ENCODE peak calls at places on chromosomes 4 and X, in five cellular contexts. One of them, this sample, is unnamed.

GRCh38 chr4:26020896-26021295 is 106.9 kb downstream of the SMIM20 start:
- DNase-seq in cardiac fibroblast: peak; percentile 32
- DNase-seq in activated B cell treated with CpG ODN at 0.5 μM for 24 hours: no peak
- DNase-seq in tibial artery: no peak
- DNase-seq in DND-41: no peak
- DNase-seq in this sample: no peak

GRCh38 chrX:54826598-54826997 is 19.1 kb downstream of the MAGED2 start:
- DNase-seq in cardiac fibroblast: no peak
- DNase-seq in activated B cell treated with CpG ODN at 0.5 μM for 24 hours: no peak
- DNase-seq in DND-41: no peak
- DNase-seq in tibial artery: no peak
- DNase-seq in this sample: no peak

GRCh38 chrX:112341598-112341997 is 259.0 kb upstream of the TRPC5 start:
- DNase-seq in activated B cell treated with CpG ODN at 0.5 μM for 24 hours: no peak
- DNase-seq in cardiac fibroblast: no peak
- DNase-seq in tibial artery: no peak
- DNase-seq in DND-41: no peak
- DNase-seq in this sample: no peak

GRCh38 chrX:15146515-15146914 is 123.4 kb downstream of the ASB9 start:
- DNase-seq in activated B cell treated with CpG ODN at 0.5 μM for 24 hours: no peak
- DNase-seq in cardiac fibroblast: peak; percentile 16
- DNase-seq in tibial artery: no peak
- DNase-seq in DND-41: peak; percentile 10
- DNase-seq in this sample: no peak

GRCh38 chr4:57426779-57427395 is 316.7 kb upstream of the IGFBP7 start:
- DNase-seq in activated B cell treated with CpG ODN at 0.5 μM for 24 hours: no peak
- DNase-seq in cardiac fibroblast: peak; percentile 82
- DNase-seq in tibial artery: peak; percentile 76
- DNase-seq in DND-41: peak; percentile 59
- DNase-seq in this sample: peak; percentile 58

GRCh38 chr4:128521634-128522253 is 234.1 kb upstream of the PGRMC2 start:
- DNase-seq in tibial artery: no peak
- DNase-seq in cardiac fibroblast: peak; percentile 69
- DNase-seq in activated B cell treated with CpG ODN at 0.5 μM for 24 hours: no peak
- DNase-seq in DND-41: no peak
- DNase-seq in this sample: no peak

GRCh38 chr4:8205241-8205707 is 6.2 kb downstream of the SH3TC1 start:
- DNase-seq in DND-41: no peak
- DNase-seq in tibial artery: no peak
- DNase-seq in cardiac fibroblast: peak; percentile 70
- DNase-seq in activated B cell treated with CpG ODN at 0.5 μM for 24 hours: no peak
- DNase-seq in this sample: no peak

GRCh38 chrX:49838374-49838773 is 9.3 kb downstream of the PAGE4 start:
- DNase-seq in DND-41: no peak
- DNase-seq in cardiac fibroblast: peak; percentile 24
- DNase-seq in tibial artery: no peak
- DNase-seq in activated B cell treated with CpG ODN at 0.5 μM for 24 hours: no peak
- DNase-seq in this sample: peak; percentile 7

GRCh38 chr4:100340534-100341364 is 150.5 kb upstream of the DDIT4L start:
- DNase-seq in tibial artery: no peak
- DNase-seq in activated B cell treated with CpG ODN at 0.5 μM for 24 hours: no peak
- DNase-seq in cardiac fibroblast: peak; percentile 31
- DNase-seq in DND-41: no peak
- DNase-seq in this sample: no peak

GRCh38 chr4:54152846-54153600 is 53.1 kb downstream of the GSX2 start:
- DNase-seq in activated B cell treated with CpG ODN at 0.5 μM for 24 hours: no peak
- DNase-seq in tibial artery: no peak
- DNase-seq in cardiac fibroblast: peak; percentile 64
- DNase-seq in DND-41: no peak
- DNase-seq in this sample: no peak

GRCh38 chr4:91325495-91325894 is 978.3 kb upstream of the GRID2 start:
- DNase-seq in cardiac fibroblast: peak; percentile 88
- DNase-seq in activated B cell treated with CpG ODN at 0.5 μM for 24 hours: no peak
- DNase-seq in tibial artery: no peak
- DNase-seq in DND-41: no peak
- DNase-seq in this sample: no peak

GRCh38 chrX:7552758-7553157 is 290.2 kb upstream of the VCX start:
- DNase-seq in DND-41: no peak
- DNase-seq in cardiac fibroblast: no peak
- DNase-seq in tibial artery: no peak
- DNase-seq in activated B cell treated with CpG ODN at 0.5 μM for 24 hours: no peak
- DNase-seq in this sample: no peak

GRCh38 chr4:70704333-70705145 is 16.2 kb downstream of the UTP3 start:
- DNase-seq in DND-41: peak; percentile 80
- DNase-seq in tibial artery: peak; percentile 90
- DNase-seq in cardiac fibroblast: peak; percentile 76
- DNase-seq in activated B cell treated with CpG ODN at 0.5 μM for 24 hours: peak; percentile 69
- DNase-seq in this sample: peak; percentile 89

GRCh38 chr4:31081375-31081774 is 361.2 kb downstream of the PCDH7 start:
- DNase-seq in activated B cell treated with CpG ODN at 0.5 μM for 24 hours: no peak
- DNase-seq in tibial artery: no peak
- DNase-seq in DND-41: no peak
- DNase-seq in cardiac fibroblast: peak; percentile 62
- DNase-seq in this sample: no peak

GRCh38 chr4:105551968-105552746 is at the start of gene ARHGEF38:
- DNase-seq in tibial artery: no peak
- DNase-seq in cardiac fibroblast: no peak
- DNase-seq in DND-41: no peak
- DNase-seq in activated B cell treated with CpG ODN at 0.5 μM for 24 hours: no peak
- DNase-seq in this sample: no peak

GRCh38 chr4:762211-763190 is 56.9 kb downstream of the PCGF3 start:
- DNase-seq in activated B cell treated with CpG ODN at 0.5 μM for 24 hours: no peak
- DNase-seq in cardiac fibroblast: peak; percentile 39
- DNase-seq in DND-41: no peak
- DNase-seq in tibial artery: no peak
- DNase-seq in this sample: no peak
- TF ChIP-seq CTCF in activated B cell treated with CpG ODN at 0.5 μM for 24 hours: no peak
- TF ChIP-seq CTCF in cardiac fibroblast: peak; percentile 35
- TF ChIP-seq CTCF in DND-41: peak; percentile 48
- TF ChIP-seq CTCF in tibial artery: no peak
- TF ChIP-seq CTCF in this sample: no peak

DNA sequence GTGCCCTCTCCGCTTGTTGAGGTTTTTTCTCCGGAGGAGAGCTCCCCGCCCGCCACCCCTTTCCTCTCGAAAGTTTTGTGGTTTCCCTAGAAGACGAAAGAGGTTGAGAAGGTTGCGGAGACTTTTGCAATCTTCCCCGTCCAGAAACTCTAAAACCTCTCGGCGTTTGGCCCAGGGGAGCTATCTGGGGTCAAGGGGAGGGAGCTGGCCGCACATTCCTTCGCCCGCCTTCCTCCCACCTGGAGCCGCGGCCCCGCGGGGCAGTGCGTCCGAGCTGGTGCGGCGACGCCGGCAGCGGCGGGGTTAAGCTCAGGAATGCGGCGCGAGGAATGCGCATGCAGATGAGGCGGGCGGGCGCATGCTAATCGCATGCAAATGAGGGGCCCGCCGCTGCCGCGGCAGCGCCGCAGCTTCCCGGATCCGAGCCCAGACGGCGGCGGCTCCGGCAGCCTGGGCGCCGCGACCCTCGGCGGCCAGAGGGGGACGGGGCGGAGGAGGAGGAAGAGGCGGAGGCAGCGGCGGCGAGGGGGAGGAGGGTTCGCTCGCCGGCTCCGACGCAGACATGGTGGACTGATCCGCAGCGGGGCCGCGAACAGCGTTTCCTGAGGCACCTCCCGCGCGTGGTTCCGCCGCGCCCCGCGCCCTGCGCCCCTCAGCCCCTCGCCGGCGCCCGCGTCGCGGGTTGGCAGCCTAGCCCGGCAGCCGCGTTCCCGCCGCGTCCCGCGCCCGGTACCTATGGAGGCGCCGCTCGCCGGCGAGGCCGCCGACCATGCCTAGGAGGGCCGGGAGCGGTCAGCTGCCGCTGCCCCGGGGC is at the start of gene WWC2:
- DNase-seq in activated B cell treated with CpG ODN at 0.5 μM for 24 hours: peak; percentile 27
- DNase-seq in cardiac fibroblast: peak; percentile 96
- DNase-seq in DND-41: no peak
- DNase-seq in tibial artery: peak; percentile 91
- DNase-seq in this sample: peak; percentile 74
- TF ChIP-seq CTCF in activated B cell treated with CpG ODN at 0.5 μM for 24 hours: no peak
- TF ChIP-seq CTCF in cardiac fibroblast: no peak
- TF ChIP-seq CTCF in DND-41: no peak
- TF ChIP-seq CTCF in tibial artery: peak; percentile 33
- TF ChIP-seq CTCF in this sample: no peak

GRCh38 chr4:156154978-156155377 is 201.3 kb upstream of the CTSO start:
- DNase-seq in tibial artery: no peak
- DNase-seq in cardiac fibroblast: peak; percentile 13
- DNase-seq in activated B cell treated with CpG ODN at 0.5 μM for 24 hours: no peak
- DNase-seq in DND-41: no peak
- DNase-seq in this sample: no peak
- TF ChIP-seq CTCF in tibial artery: no peak
- TF ChIP-seq CTCF in cardiac fibroblast: peak; percentile 22
- TF ChIP-seq CTCF in activated B cell treated with CpG ODN at 0.5 μM for 24 hours: no peak
- TF ChIP-seq CTCF in DND-41: no peak
- TF ChIP-seq CTCF in this sample: no peak

GRCh38 chrX:74536142-74537010 is 78.0 kb downstream of the RLIM start:
- DNase-seq in tibial artery: peak; percentile 93
- DNase-seq in DND-41: no peak
- DNase-seq in activated B cell treated with CpG ODN at 0.5 μM for 24 hours: peak; percentile 36
- DNase-seq in cardiac fibroblast: peak; percentile 91
- DNase-seq in this sample: peak; percentile 54
- TF ChIP-seq CTCF in tibial artery: peak; percentile 61
- TF ChIP-seq CTCF in DND-41: no peak
- TF ChIP-seq CTCF in activated B cell treated with CpG ODN at 0.5 μM for 24 hours: no peak
- TF ChIP-seq CTCF in cardiac fibroblast: peak; percentile 46
- TF ChIP-seq CTCF in this sample: no peak

DNA sequence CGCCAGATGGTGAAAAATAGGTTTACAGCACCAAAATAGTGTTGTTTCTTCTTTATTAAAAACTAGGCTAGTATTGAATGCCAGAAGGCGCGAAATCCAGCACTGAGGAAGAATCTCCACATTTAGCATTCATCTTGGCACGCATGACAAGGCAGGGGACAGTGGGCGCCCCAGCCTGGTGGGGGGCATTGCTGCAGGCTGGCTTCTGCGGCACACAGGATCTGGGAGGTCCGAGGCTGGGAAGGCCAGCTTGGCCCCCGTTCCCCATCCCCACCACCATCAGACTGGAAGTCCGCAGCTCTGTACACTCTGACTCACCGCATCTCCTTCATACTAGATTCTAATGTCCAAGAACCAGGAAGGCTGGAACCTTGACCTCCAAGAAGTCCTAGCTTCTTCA is 75.7 kb upstream of the DDX3X start:
- DNase-seq in cardiac fibroblast: no peak
- DNase-seq in tibial artery: no peak
- DNase-seq in activated B cell treated with CpG ODN at 0.5 μM for 24 hours: no peak
- DNase-seq in DND-41: no peak
- DNase-seq in this sample: no peak
- TF ChIP-seq CTCF in cardiac fibroblast: no peak
- TF ChIP-seq CTCF in tibial artery: no peak
- TF ChIP-seq CTCF in activated B cell treated with CpG ODN at 0.5 μM for 24 hours: no peak
- TF ChIP-seq CTCF in DND-41: no peak
- TF ChIP-seq CTCF in this sample: peak; percentile 32

DNA sequence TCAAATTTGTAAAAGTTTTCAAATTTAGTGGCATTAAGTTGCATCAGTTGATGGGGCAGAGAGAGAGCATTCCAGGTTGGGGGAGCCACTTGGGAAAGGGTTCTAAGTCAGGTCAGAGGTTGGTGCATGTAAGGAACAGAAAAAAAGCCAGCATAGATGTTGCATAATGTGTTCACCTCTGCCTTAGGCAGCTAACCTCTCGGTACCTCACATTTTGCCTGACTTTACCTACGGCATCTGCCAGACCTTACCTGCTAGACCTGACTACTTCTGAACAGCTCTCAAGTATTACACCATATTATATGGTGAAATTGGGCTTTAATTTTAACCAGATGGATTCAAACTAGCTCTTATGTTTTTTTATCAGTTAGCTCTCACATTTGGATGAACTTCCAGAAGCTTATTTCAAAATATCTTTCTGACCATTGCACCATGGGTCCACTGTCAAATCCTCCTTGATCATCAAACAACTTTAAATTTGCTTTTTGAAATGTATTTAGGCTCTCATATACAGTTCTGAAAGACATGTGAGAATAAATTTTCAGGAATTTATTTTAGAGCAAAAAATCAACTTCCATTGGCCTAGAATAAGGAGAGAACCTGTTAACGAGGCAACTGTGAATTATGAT is 7.4 kb upstream of the CXorf66 start:
- DNase-seq in activated B cell treated with CpG ODN at 0.5 μM for 24 hours: no peak
- DNase-seq in tibial artery: no peak
- DNase-seq in DND-41: no peak
- DNase-seq in cardiac fibroblast: no peak
- DNase-seq in this sample: no peak
- TF ChIP-seq CTCF in activated B cell treated with CpG ODN at 0.5 μM for 24 hours: no peak
- TF ChIP-seq CTCF in tibial artery: no peak
- TF ChIP-seq CTCF in DND-41: no peak
- TF ChIP-seq CTCF in cardiac fibroblast: no peak
- TF ChIP-seq CTCF in this sample: no peak

DNA sequence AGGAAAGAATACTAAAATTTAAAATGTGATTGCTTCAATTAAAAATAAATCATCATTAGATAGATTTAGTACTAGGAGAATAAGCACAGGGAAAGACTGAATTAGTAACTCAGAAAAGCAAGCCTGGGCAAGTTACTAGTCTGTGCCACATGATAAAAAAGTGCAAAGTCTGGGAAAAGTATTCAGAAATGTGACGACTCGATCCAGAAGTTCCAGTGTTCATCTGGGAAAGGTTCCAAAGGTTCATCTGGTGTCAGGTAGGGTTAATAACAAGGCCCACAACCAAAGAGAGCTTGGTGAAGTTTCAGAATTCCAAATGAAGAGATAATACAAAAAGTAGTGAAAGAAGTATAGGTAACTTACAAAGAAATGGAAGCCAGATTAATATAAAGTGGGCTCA is 78.3 kb upstream of the ARSJ start:
- DNase-seq in cardiac fibroblast: no peak
- DNase-seq in tibial artery: no peak
- DNase-seq in DND-41: no peak
- DNase-seq in activated B cell treated with CpG ODN at 0.5 μM for 24 hours: no peak
- DNase-seq in this sample: no peak
- TF ChIP-seq CTCF in cardiac fibroblast: no peak
- TF ChIP-seq CTCF in tibial artery: no peak
- TF ChIP-seq CTCF in DND-41: no peak
- TF ChIP-seq CTCF in activated B cell treated with CpG ODN at 0.5 μM for 24 hours: no peak
- TF ChIP-seq CTCF in this sample: no peak

DNA sequence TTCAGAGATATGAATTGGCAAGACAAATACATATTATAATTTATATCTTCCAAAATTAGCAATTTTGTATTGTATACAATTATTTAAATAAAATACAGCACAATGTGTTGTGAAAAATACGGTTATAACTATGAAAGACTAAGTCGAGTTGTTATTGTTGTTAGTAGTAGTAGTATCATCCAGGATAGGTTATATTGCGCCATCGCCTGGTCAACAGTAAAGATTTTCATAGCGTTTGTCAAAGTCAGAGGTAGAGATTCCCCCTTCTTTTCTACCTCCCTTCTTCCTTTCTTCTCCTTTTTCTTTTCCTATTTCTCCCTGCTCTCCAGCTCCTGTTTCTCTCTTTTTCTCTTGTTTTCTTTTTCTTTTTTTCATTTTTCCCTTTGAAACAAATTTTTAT is 499.1 kb upstream of the EPHA5 start:
- DNase-seq in DND-41: no peak
- DNase-seq in tibial artery: no peak
- DNase-seq in cardiac fibroblast: peak; percentile 42
- DNase-seq in activated B cell treated with CpG ODN at 0.5 μM for 24 hours: no peak
- DNase-seq in this sample: no peak
- TF ChIP-seq CTCF in DND-41: no peak
- TF ChIP-seq CTCF in tibial artery: no peak
- TF ChIP-seq CTCF in cardiac fibroblast: peak; percentile 15
- TF ChIP-seq CTCF in activated B cell treated with CpG ODN at 0.5 μM for 24 hours: no peak
- TF ChIP-seq CTCF in this sample: no peak

This sample was measured in GM20000.